ENCODE peak calls at places on chromosome 6, in four cellular contexts. M is CD4-positive, alpha-beta memory T cell; S is hippocampal formation; W is RWPE1. C is an unnamed sample.

GRCh38 chr6:165556116-165556843 is 106.8 kb downstream of the PDE10A start:
- DNase-seq in M (no peak), S (no peak), W (peak; percentile 42), C (no peak)

GRCh38 chr6:23456396-23456795 is 669.6 kb upstream of the NRSN1 start:
- DNase-seq in M (no peak), S (no peak), W (no peak), C (no peak)

GRCh38 chr6:92762414-92763374 is 656.7 kb downstream of the EPHA7 start:
- DNase-seq in M (no peak), S (no peak), W (no peak), C (no peak)

GRCh38 chr6:27038498-27038897 is 209.0 kb upstream of the PRSS16 start:
- DNase-seq in M (no peak), S (no peak), W (no peak), C (no peak)

GRCh38 chr6:26159417-26160273 is 72.4 kb downstream of the HFE start:
- DNase-seq in M (peak; percentile 49), S (no peak), W (no peak), C (no peak)

GRCh38 chr6:35149891-35150566 is 8.9 kb upstream of the TCP11 start:
- DNase-seq in M (no peak), S (no peak), W (no peak), C (no peak)

GRCh38 chr6:44349904-44350649 is 7.6 kb downstream of the SPATS1 start:
- DNase-seq in M (no peak), S (no peak), W (no peak), C (no peak)

GRCh38 chr6:114153448-114153847 is 182.5 kb upstream of the HDAC2 start:
- DNase-seq in M (no peak), S (no peak), W (no peak), C (no peak)

GRCh38 chr6:169803291-169803811 is 51.9 kb downstream of the ERMARD start:
- DNase-seq in M (peak; percentile 7), S (no peak), W (no peak), C (no peak)

GRCh38 chr6:1043458-1043836 is 268.5 kb upstream of the FOXQ1 start:
- DNase-seq in M (no peak), S (no peak), W (no peak), C (no peak)

GRCh38 chr6:81049425-81050042 is 702.9 kb downstream of the TENT5A start:
- DNase-seq in M (no peak), S (no peak), W (no peak), C (no peak)

GRCh38 chr6:39849764-39850163 is 57.6 kb downstream of the DAAM2 start:
- DNase-seq in M (no peak), S (no peak), W (no peak), C (no peak)

GRCh38 chr6:40759259-40759658 is 172.1 kb upstream of the LRFN2 start:
- DNase-seq in M (no peak), S (no peak), W (no peak), C (no peak)

GRCh38 chr6:170471458-170471857 is 81.6 kb downstream of the PSMB1 start:
- DNase-seq in M (no peak), S (no peak), W (no peak), C (no peak)

GRCh38 chr6:73666393-73666792 is 12.6 kb upstream of the SLC17A5 start:
- DNase-seq in M (no peak), S (no peak), W (no peak), C (no peak)

GRCh38 chr6:54990001-54990400 is 143.4 kb downstream of the FAM83B start:
- DNase-seq in M (no peak), S (no peak), W (no peak), C (no peak)

GRCh38 chr6:161274488-161274858 is 612 bp upstream of the AGPAT4 start:
- DNase-seq in M (no peak), S (peak; percentile 28), W (no peak), C (no peak)

GRCh38 chr6:636488-636887 is 20.4 kb downstream of the HUS1B start:
- DNase-seq in M (no peak), S (no peak), W (no peak), C (no peak)

GRCh38 chr6:144953552-144954240 is 668.6 kb downstream of the UTRN start:
- DNase-seq in M (no peak), S (no peak), W (peak; percentile 32), C (no peak)

GRCh38 chr6:170132561-170132991 is 158.3 kb downstream of the DLL1 start:
- DNase-seq in M (no peak), S (no peak), W (no peak), C (no peak)

GRCh38 chr6:89122625-89123024 is 4.8 kb upstream of the SRSF12 start:
- DNase-seq in M (peak; percentile 19), S (peak; percentile 51), W (peak; percentile 36), C (peak; percentile 41)

GRCh38 chr6:35072051-35072697 is 69.0 kb downstream of the TCP11 start:
- DNase-seq in M (no peak), S (no peak), W (no peak), C (no peak)

GRCh38 chr6:75488026-75488425 is 5.6 kb downstream of the FILIP1 start:
- DNase-seq in M (no peak), S (no peak), W (no peak), C (no peak)

GRCh38 chr6:79167931-79168694 is 66.4 kb downstream of the HMGN3 start:
- DNase-seq in M (no peak), S (no peak), W (no peak), C (no peak)

GRCh38 chr6:158092806-158093205 is 75.3 kb downstream of the SERAC1 start:
- DNase-seq in M (no peak), S (no peak), W (no peak), C (no peak)

GRCh38 chr6:87444362-87444761 is 28.4 kb upstream of the SLC35A1 start:
- DNase-seq in M (no peak), S (no peak), W (no peak), C (no peak)

GRCh38 chr6:23522751-23523527 is 603.1 kb upstream of the NRSN1 start:
- DNase-seq in M (no peak), S (no peak), W (no peak), C (no peak)

GRCh38 chr6:28803337-28803709 is 120.5 kb downstream of the TRIM27 start:
- DNase-seq in M (no peak), S (no peak), W (no peak), C (no peak)

C was measured in midbrain.